ENCODE peak calls at places on chromosomes 4 and X, in ten cellular contexts. P is SK-N-MC; B is iris pigment epithelial cell; G is endodermal cell; C is CD8-positive, alpha-beta T cell; W is smooth muscle cell of the brain vasculature; U is CD4-positive, CD25-positive, alpha-beta regulatory T cell; K is ovary; N is stimulated activated CD8-positive, alpha-beta memory T cell treated with anti-CD3 and anti-CD28 coated beads, Interleukin-7, amount 100 ng/mL, for 4 hours; D is cerebellum. I is an unnamed sample.

GRCh38 chrX:152895724-152896420 is 2.0 kb upstream of the ZNF185 start:
- DNase-seq in C (no peak), U (no peak), G (peak; percentile 41), N (no peak), B (no peak), P (no peak), K (no peak), D (no peak), W (no peak), I (no peak)

GRCh38 chr4:10456270-10457254 is 664 bp downstream of the ZNF518B start:
- DNase-seq in U (peak; percentile 40), N (peak; percentile 59), B (peak; percentile 70), D (peak; percentile 50), C (peak; percentile 73), W (no peak), P (no peak), G (peak; percentile 83), K (peak; percentile 53), I (peak; percentile 53)

GRCh38 chr4:71713611-71714203 is 70.2 kb downstream of the GC start:
- DNase-seq in B (peak; percentile 65), C (no peak), N (no peak), G (no peak), P (peak; percentile 78), D (peak; percentile 35), K (no peak), W (peak; percentile 17), U (no peak), I (no peak)

GRCh38 chr4:142516686-142517145 is 329.4 kb downstream of the INPP4B start:
- DNase-seq in N (no peak), K (no peak), P (no peak), B (peak; percentile 22), G (no peak), U (no peak), W (no peak), C (no peak), D (no peak), I (no peak)

GRCh38 chr4:30770049-30770549 is 49.9 kb downstream of the PCDH7 start:
- DNase-seq in C (no peak), G (no peak), K (no peak), B (peak; percentile 83), D (no peak), P (no peak), W (no peak), U (no peak), N (no peak), I (no peak)

GRCh38 chr4:172850838-172851237 is 317.8 kb upstream of the GALNT7 start:
- DNase-seq in B (peak; percentile 89), U (no peak), P (no peak), N (no peak), W (peak; percentile 39), K (no peak), D (no peak), G (no peak), C (no peak), I (no peak)

GRCh38 chrX:53930513-53931380 is 113.5 kb downstream of the PHF8 start:
- DNase-seq in C (no peak), N (no peak), G (no peak), D (no peak), K (no peak), P (no peak), B (peak; percentile 59), W (no peak), U (no peak), I (no peak)

GRCh38 chr4:70931359-70931758 is 29.2 kb downstream of the MOB1B start:
- DNase-seq in W (no peak), N (no peak), K (no peak), U (no peak), P (no peak), G (no peak), D (no peak), B (no peak), C (no peak), I (no peak)

GRCh38 chr4:183286590-183287308 is 33.3 kb downstream of the CLDN22 start:
- DNase-seq in B (no peak), N (no peak), C (no peak), D (no peak), P (no peak), U (no peak), K (no peak), G (no peak), W (no peak), I (no peak)

GRCh38 chr4:41134581-41134980 is 79.8 kb downstream of the APBB2 start:
- DNase-seq in P (no peak), D (no peak), N (no peak), K (no peak), G (no peak), U (no peak), W (no peak), B (no peak), C (no peak), I (no peak)

GRCh38 chr4:24793219-24794005 is 2.0 kb upstream of the SOD3 start:
- DNase-seq in N (no peak), D (no peak), W (no peak), G (no peak), B (no peak), C (no peak), P (no peak), K (no peak), U (no peak), I (no peak)

GRCh38 chr4:122960298-122960985 is 38.0 kb upstream of the NUDT6 start:
- DNase-seq in U (no peak), D (no peak), B (peak; percentile 5), G (no peak), P (no peak), K (no peak), N (no peak), C (no peak), W (no peak), I (no peak)

GRCh38 chr4:2787230-2788100 is 5.4 kb upstream of the SH3BP2 start:
- DNase-seq in D (no peak), K (no peak), B (no peak), G (peak; percentile 69), W (no peak), P (no peak), U (no peak), N (peak; percentile 78), C (peak; percentile 70), I (peak; percentile 59)